ENCODE peak calls at places on chromosomes 1 and 21, in seven cellular contexts. Q, J, Z, B, X, K and O are unnamed samples.
A peak's percentile ranks its signal among the peaks of the same experiment; 100 is the strongest.

GRCh38 chr1:167627865-167628641 is 2.0 kb upstream of the RCSD1 start:
- DNase-seq in Q (peak; percentile 89), J (peak; percentile 86), Z (peak; percentile 82), B (no peak), X (no peak), K (peak; percentile 53), O (no peak)

GRCh38 chr1:56508523-56508983 is 70.8 kb downstream of the PLPP3 start:
- DNase-seq in Q (no peak), J (no peak), Z (no peak), B (no peak), X (no peak), K (no peak), O (no peak)

GRCh38 chr1:79188371-79188770 is 181.8 kb upstream of the ADGRL4 start:
- DNase-seq in Q (no peak), J (no peak), Z (no peak), B (no peak), X (peak; percentile 28), K (no peak), O (no peak)

GRCh38 chr1:39127513-39127912 is 77.0 kb upstream of the MACF1 start:
- DNase-seq in Q (no peak), J (no peak), Z (no peak), B (peak; percentile 26), X (no peak), K (no peak), O (no peak)

GRCh38 chr1:208834346-208835081 is 590.3 kb upstream of the PLXNA2 start:
- DNase-seq in Q (no peak), J (peak; percentile 26), Z (no peak), B (no peak), X (no peak), K (peak; percentile 16), O (no peak)

GRCh38 chr1:146034976-146035469 is 13.5 kb upstream of the HJV start:
- DNase-seq in Q (no peak), J (no peak), Z (no peak), B (peak; percentile 67), X (no peak), K (no peak), O (no peak)

GRCh38 chr1:200890818-200891773 is 3.6 kb upstream of the INAVA start:
- DNase-seq in Q (no peak), J (no peak), Z (no peak), B (peak; percentile 69), X (no peak), K (peak; percentile 92), O (peak; percentile 91)

GRCh38 chr1:193264313-193265065 is 78.1 kb upstream of the B3GALT2 start:
- DNase-seq in Q (no peak), J (no peak), Z (no peak), B (no peak), X (peak; percentile 32), K (no peak), O (no peak)

GRCh38 chr1:117093091-117093534 is 28.4 kb downstream of the TRIM45 start:
- DNase-seq in Q (no peak), J (peak; percentile 55), Z (peak; percentile 14), B (no peak), X (peak; percentile 99), K (peak; percentile 72), O (no peak)

GRCh38 chr1:205588691-205589445 is 42.9 kb downstream of the ELK4 start:
- DNase-seq in Q (no peak), J (no peak), Z (no peak), B (peak; percentile 54), X (no peak), K (peak; percentile 42), O (peak; percentile 78)

GRCh38 chr1:31815752-31816484 is at the start of gene SPOCD1:
- DNase-seq in Q (peak; percentile 89), J (peak; percentile 28), Z (peak; percentile 89), B (peak; percentile 92), X (no peak), K (peak; percentile 98), O (peak; percentile 76)

GRCh38 chr1:15028117-15028516 is 125.4 kb upstream of the TMEM51 start:
- DNase-seq in Q (no peak), J (no peak), Z (no peak), B (no peak), X (peak; percentile 82), K (peak; percentile 29), O (no peak)

GRCh38 chr1:10280442-10281350 is 70.3 kb downstream of the KIF1B start:
- DNase-seq in Q (no peak), J (no peak), Z (peak; percentile 4), B (no peak), X (peak; percentile 15), K (no peak), O (no peak)

GRCh38 chr1:209875510-209875909 is 47.7 kb downstream of the UTP25 start:
- DNase-seq in Q (no peak), J (peak; percentile 60), Z (no peak), B (peak; percentile 74), X (no peak), K (peak; percentile 51), O (peak; percentile 41)

GRCh38 chr1:109877320-109877771 is 33.3 kb upstream of the CSF1 start:
- DNase-seq in Q (no peak), J (no peak), Z (no peak), B (no peak), X (peak; percentile 54), K (peak; percentile 95), O (peak; percentile 25)

GRCh38 chr21:42990251-42990650 is 15.9 kb downstream of the PKNOX1 start:
- DNase-seq in Q (no peak), J (no peak), Z (no peak), B (no peak), X (no peak), K (no peak), O (no peak)

GRCh38 chr1:55045430-55045829 is 6.1 kb downstream of the PCSK9 start:
- DNase-seq in Q (no peak), J (no peak), Z (no peak), B (peak; percentile 22), X (no peak), K (no peak), O (no peak)

GRCh38 chr1:12480031-12480430 is 138.0 kb downstream of the DHRS3 start:
- DNase-seq in Q (no peak), J (no peak), Z (no peak), B (no peak), X (no peak), K (no peak), O (no peak)

GRCh38 chr1:170664828-170665617 is 1.1 kb downstream of the PRRX1 start:
- DNase-seq in Q (no peak), J (peak; percentile 54), Z (no peak), B (peak; percentile 33), X (no peak), K (peak; percentile 49), O (peak; percentile 31)

GRCh38 chr1:172926070-172926469 is 124.7 kb downstream of the TNFSF18 start:
- DNase-seq in Q (no peak), J (no peak), Z (no peak), B (no peak), X (no peak), K (no peak), O (no peak)

GRCh38 chr1:213982814-213983588 is 4.8 kb upstream of the PROX1 start:
- DNase-seq in Q (no peak), J (peak; percentile 31), Z (no peak), B (peak; percentile 63), X (no peak), K (peak; percentile 82), O (peak; percentile 55)

GRCh38 chr1:87149166-87150065 is 179.3 kb upstream of the LMO4 start:
- DNase-seq in Q (no peak), J (no peak), Z (no peak), B (peak; percentile 82), X (peak; percentile 23), K (peak; percentile 77), O (peak; percentile 69)

GRCh38 chr1:84644472-84644871 is 45.8 kb downstream of the SSX2IP start:
- DNase-seq in Q (no peak), J (no peak), Z (no peak), B (no peak), X (no peak), K (no peak), O (no peak)

GRCh38 chr1:203630697-203631096 is 4.1 kb downstream of the ATP2B4 start:
- DNase-seq in Q (no peak), J (no peak), Z (no peak), B (no peak), X (no peak), K (no peak), O (no peak)

GRCh38 chr1:117613249-117613968 is 7.6 kb downstream of the TENT5C start:
- DNase-seq in Q (no peak), J (no peak), Z (no peak), B (no peak), X (no peak), K (no peak), O (no peak)

GRCh38 chr21:31554511-31555022 is 104.9 kb upstream of the SOD1 start:
- DNase-seq in Q (peak; percentile 44), J (no peak), Z (peak; percentile 58), B (peak; percentile 23), X (peak; percentile 37), K (peak; percentile 76), O (no peak)

GRCh38 chr1:41492341-41492848 is 7.9 kb upstream of the EDN2 start:
- DNase-seq in Q (peak; percentile 54), J (no peak), Z (peak; percentile 51), B (peak; percentile 64), X (no peak), K (peak; percentile 84), O (no peak)

GRCh38 chr1:59752556-59753412 is 62.0 kb upstream of the HOOK1 start:
- DNase-seq in Q (no peak), J (no peak), Z (no peak), B (no peak), X (no peak), K (no peak), O (no peak)